ENCODE peak calls at places on chromosome 17, in ten cellular contexts. C, L, H, I, D, N, B, U, M and O are unnamed samples.
A peak's percentile ranks its signal among the peaks of the same experiment; 100 is the strongest.

GRCh38 chr17:8930664-8931063 is 34.8 kb downstream of the PIK3R5 start:
- DNase-seq in L (no peak), I (no peak), H (no peak), N (no peak), C (no peak), D (no peak), M (no peak), U (no peak), B (no peak), O (no peak)

GRCh38 chr17:77317091-77317519 is 176.3 kb downstream of the SEC14L1 start:
- DNase-seq in M (no peak), L (no peak), C (no peak), H (no peak), D (no peak), B (no peak), I (no peak), U (no peak), N (no peak), O (no peak)

GRCh38 chr17:31564883-31565297 is 173.4 kb downstream of the RAB11FIP4 start:
- DNase-seq in M (no peak), N (no peak), H (no peak), U (no peak), D (peak; percentile 61), C (no peak), L (no peak), B (no peak), I (no peak), O (no peak)

GRCh38 chr17:64095144-64095882 is 34.6 kb downstream of the ERN1 start:
- DNase-seq in I (no peak), B (no peak), D (no peak), H (no peak), M (no peak), U (no peak), N (no peak), C (no peak), L (no peak), O (no peak)

GRCh38 chr17:491086-492014 is 138.7 kb upstream of the RPH3AL start:
- DNase-seq in D (peak; percentile 88), M (no peak), N (no peak), I (no peak), H (peak; percentile 21), L (no peak), C (peak; percentile 31), B (peak; percentile 61), U (peak; percentile 69), O (peak; percentile 38)

GRCh38 chr17:58325289-58325726 is 3.3 kb downstream of the TSPOAP1 start:
- DNase-seq in H (no peak), U (no peak), M (no peak), L (no peak), N (no peak), C (no peak), I (no peak), B (no peak), D (no peak), O (no peak)

GRCh38 chr17:30196504-30196903 is 39.0 kb downstream of the SLC6A4 start:
- DNase-seq in M (no peak), D (no peak), B (no peak), I (no peak), H (no peak), L (no peak), C (no peak), N (no peak), U (no peak), O (no peak)

GRCh38 chr17:73924488-73925186 is 278.8 kb upstream of the RPL38 start:
- DNase-seq in B (no peak), U (no peak), I (no peak), D (no peak), C (no peak), N (no peak), M (no peak), L (no peak), H (no peak), O (no peak)

GRCh38 chr17:12386240-12386639 is 279.4 kb upstream of the MYOCD start:
- DNase-seq in L (no peak), H (no peak), C (no peak), B (no peak), N (no peak), M (no peak), D (peak; percentile 94), U (no peak), I (no peak), O (no peak)

GRCh38 chr17:63498621-63499195 is 21.8 kb downstream of the ACE start:
- DNase-seq in B (no peak), U (no peak), L (no peak), I (no peak), M (no peak), H (no peak), N (no peak), D (peak; percentile 87), C (no peak), O (no peak)

GRCh38 chr17:80497726-80498241 is 21.4 kb upstream of the NPTX1 start:
- DNase-seq in B (no peak), L (no peak), C (no peak), I (no peak), M (no peak), N (no peak), D (no peak), U (no peak), H (no peak), O (no peak)

GRCh38 chr17:39676198-39676819 is 8.1 kb downstream of the PNMT start:
- DNase-seq in M (no peak), U (no peak), I (no peak), N (no peak), H (peak; percentile 33), B (no peak), C (peak; percentile 56), D (peak; percentile 62), L (peak; percentile 26), O (peak; percentile 78)

GRCh38 chr17:27621557-27621956 is 9.4 kb upstream of the LGALS9 start:
- DNase-seq in C (no peak), L (no peak), I (no peak), U (no peak), D (no peak), M (no peak), N (no peak), H (no peak), B (no peak), O (no peak)

GRCh38 chr17:3935825-3936355 is 19.6 kb upstream of the P2RX1 start:
- DNase-seq in M (no peak), N (no peak), B (no peak), C (no peak), H (no peak), L (no peak), D (peak; percentile 43), I (no peak), U (no peak), O (no peak)

GRCh38 chr17:40695874-40696472 is 7.6 kb downstream of the KRT24 start:
- DNase-seq in D (no peak), I (no peak), L (no peak), N (no peak), C (no peak), U (no peak), B (no peak), M (no peak), H (no peak), O (no peak)

GRCh38 chr17:29100296-29100695 is 57.4 kb downstream of the PIPOX start:
- DNase-seq in B (no peak), D (no peak), I (no peak), M (no peak), H (no peak), L (no peak), N (no peak), C (no peak), U (no peak), O (no peak)

GRCh38 chr17:40433551-40434384 is 9.5 kb upstream of the IGFBP4 start:
- DNase-seq in B (peak; percentile 39), M (no peak), U (no peak), N (no peak), H (peak; percentile 31), C (no peak), L (no peak), D (no peak), I (peak; percentile 71), O (no peak)